ENCODE peak calls at places on chromosomes 16 and 17, in six cellular contexts. N is A172, Z is Caki2, R is DMS53, Y is LHCN-M2, E is non-pigmented ciliary epithelial cell. C is an unnamed sample.
A peak's percentile ranks its signal among the peaks of the same experiment; 100 is the strongest.

GRCh38 chr16:84065536-84066132 is 23.0 kb upstream of the SLC38A8 start:
- DNase-seq in N (peak; percentile 60), Z (peak; percentile 41), R (peak; percentile 75), Y (peak; percentile 43), E (peak; percentile 24), C (peak; percentile 60)

GRCh38 chr16:84839956-84840355 is 20.2 kb downstream of the CRISPLD2 start:
- DNase-seq in N (peak; percentile 93), Z (peak; percentile 81), R (no peak), Y (peak; percentile 90), E (no peak), C (peak; percentile 80)

GRCh38 chr16:84967828-84968227 is 43.5 kb downstream of the ZDHHC7 start:
- DNase-seq in N (no peak), Z (no peak), R (no peak), Y (no peak), E (no peak), C (no peak)

GRCh38 chr17:19014628-19015215 is 10.2 kb upstream of the FAM83G start:
- DNase-seq in N (no peak), Z (no peak), R (no peak), Y (no peak), E (no peak), C (no peak)

GRCh38 chr17:53571342-53571741 is 251.4 kb upstream of the KIF2B start:
- DNase-seq in N (no peak), Z (peak; percentile 24), R (peak; percentile 12), Y (peak; percentile 36), E (no peak), C (no peak)

GRCh38 chr17:7836596-7837374 is 2.8 kb downstream of the KDM6B start:
- DNase-seq in N (peak; percentile 95), Z (peak; percentile 94), R (peak; percentile 100), Y (peak; percentile 97), E (no peak), C (peak; percentile 95)

GRCh38 chr17:66949501-66949900 is 15.0 kb upstream of the CACNG4 start:
- DNase-seq in N (no peak), Z (no peak), R (no peak), Y (peak; percentile 29), E (no peak), C (no peak)

GRCh38 chr16:9800180-9800738 is 382.0 kb downstream of the GRIN2A start:
- DNase-seq in N (peak; percentile 11), Z (no peak), R (no peak), Y (no peak), E (no peak), C (no peak)

GRCh38 chr16:85390511-85391174 is 222.5 kb upstream of the GSE1 start:
- DNase-seq in N (peak; percentile 97), Z (peak; percentile 79), R (no peak), Y (peak; percentile 90), E (no peak), C (peak; percentile 91)

GRCh38 chr17:49016775-49017463 is 19.7 kb downstream of the IGF2BP1 start:
- DNase-seq in N (peak; percentile 93), Z (peak; percentile 96), R (no peak), Y (peak; percentile 90), E (no peak), C (peak; percentile 90)

GRCh38 chr17:42578282-42578869 is 847 bp upstream of the PSMC3IP start:
- DNase-seq in N (peak; percentile 77), Z (peak; percentile 76), R (peak; percentile 88), Y (peak; percentile 74), E (no peak), C (peak; percentile 70)

GRCh38 chr16:88956546-88957455 is 20.2 kb downstream of the CBFA2T3 start:
- DNase-seq in N (no peak), Z (no peak), R (no peak), Y (peak; percentile 72), E (no peak), C (no peak)

GRCh38 chr16:52532384-52532783 is 14.6 kb downstream of the TOX3 start:
- DNase-seq in N (no peak), Z (no peak), R (no peak), Y (no peak), E (no peak), C (no peak)

GRCh38 chr17:3904486-3904885 is 11.6 kb upstream of the CAMKK1 start:
- DNase-seq in N (no peak), Z (no peak), R (no peak), Y (no peak), E (no peak), C (no peak)

C was measured in H4.